ENCODE peak calls at places on chromosome 15, in six cellular contexts. K is fibroblast of the aortic adventitia, B is lower leg skin, C is HCT116, L is heart right ventricle, Y is OCI-LY7. A is an unnamed sample.

GRCh38 chr15:77969055-77969454 is 108.5 kb downstream of the TBC1D2B start:
- DNase-seq in K (no peak), B (peak; percentile 12), C (no peak), L (no peak), Y (no peak), A (no peak)

GRCh38 chr15:86183765-86184491 is 104.3 kb downstream of the AGBL1 start:
- DNase-seq in K (no peak), B (no peak), C (no peak), L (no peak), Y (no peak), A (no peak)

GRCh38 chr15:42914728-42915497 is 5.7 kb downstream of the TTBK2 start:
- DNase-seq in K (peak; percentile 7), B (no peak), C (no peak), L (no peak), Y (no peak), A (no peak)

GRCh38 chr15:59925123-59925522 is 79.0 kb upstream of the FOXB1 start:
- DNase-seq in K (no peak), B (no peak), C (no peak), L (no peak), Y (no peak), A (no peak)

GRCh38 chr15:74845208-74845568 is 2.2 kb upstream of the ULK3 start:
- DNase-seq in K (no peak), B (no peak), C (no peak), L (no peak), Y (no peak), A (no peak)

GRCh38 chr15:75809986-75810750 is 33.1 kb upstream of the UBE2Q2 start:
- DNase-seq in K (peak; percentile 48), B (no peak), C (peak; percentile 45), L (no peak), Y (peak; percentile 19), A (no peak)

GRCh38 chr15:74555192-74555591 is 14.2 kb downstream of the ARID3B start:
- DNase-seq in K (no peak), B (no peak), C (no peak), L (no peak), Y (no peak), A (no peak)

GRCh38 chr15:31387483-31388118 is 61.0 kb downstream of the KLF13 start:
- DNase-seq in K (no peak), B (peak; percentile 86), C (no peak), L (peak; percentile 74), Y (no peak), A (no peak)

GRCh38 chr15:40471105-40471777 is 457 bp downstream of the CHST14 start:
- DNase-seq in K (no peak), B (no peak), C (no peak), L (peak; percentile 43), Y (peak; percentile 25), A (no peak)

GRCh38 chr15:25241241-25241801 is 197.5 kb downstream of the UBE3A start:
- DNase-seq in K (no peak), B (peak; percentile 77), C (no peak), L (peak; percentile 1), Y (no peak), A (no peak)

GRCh38 chr15:101104186-101104585 is 147.7 kb downstream of the CHSY1 start:
- DNase-seq in K (no peak), B (no peak), C (no peak), L (no peak), Y (no peak), A (no peak)

GRCh38 chr15:97084650-97085049 is 754.1 kb downstream of the NR2F2 start:
- DNase-seq in K (no peak), B (no peak), C (no peak), L (no peak), Y (no peak), A (no peak)

GRCh38 chr15:48717458-48717857 is 71.9 kb upstream of the FBN1 start:
- DNase-seq in K (peak; percentile 72), B (no peak), C (no peak), L (no peak), Y (no peak), A (no peak)

GRCh38 chr15:81941479-81941878 is 104.3 kb downstream of the MEX3B start:
- DNase-seq in K (no peak), B (no peak), C (no peak), L (no peak), Y (no peak), A (no peak)

GRCh38 chr15:74406992-74407705 is 26.6 kb downstream of the SEMA7A start:
- DNase-seq in K (peak; percentile 85), B (no peak), C (no peak), L (no peak), Y (no peak), A (no peak)

GRCh38 chr15:101159096-101159935 is 92.5 kb downstream of the CHSY1 start:
- DNase-seq in K (no peak), B (no peak), C (no peak), L (no peak), Y (no peak), A (no peak)

GRCh38 chr15:98599911-98600685 is 48.2 kb upstream of the IGF1R start:
- DNase-seq in K (peak; percentile 76), B (no peak), C (no peak), L (peak; percentile 15), Y (peak; percentile 26), A (peak; percentile 8)

GRCh38 chr15:38520035-38520434 is 44.6 kb downstream of the RASGRP1 start:
- DNase-seq in K (no peak), B (no peak), C (no peak), L (no peak), Y (no peak), A (no peak)

GRCh38 chr15:25415707-25416106 is 23.1 kb downstream of the UBE3A start:
- DNase-seq in K (no peak), B (no peak), C (no peak), L (no peak), Y (no peak), A (no peak)

GRCh38 chr15:58900628-58901027 is 32.9 kb downstream of the SLTM start:
- DNase-seq in K (no peak), B (no peak), C (no peak), L (no peak), Y (no peak), A (no peak)

GRCh38 chr15:38021259-38021658 is 86.8 kb downstream of the TMCO5A start:
- DNase-seq in K (no peak), B (no peak), C (no peak), L (no peak), Y (peak; percentile 19), A (no peak)

GRCh38 chr15:94815110-94815726 is 583.9 kb downstream of the MCTP2 start:
- DNase-seq in K (no peak), B (no peak), C (no peak), L (no peak), Y (no peak), A (no peak)

GRCh38 chr15:26355671-26356070 is 417.2 kb downstream of the GABRB3 start:
- DNase-seq in K (no peak), B (no peak), C (no peak), L (no peak), Y (no peak), A (no peak)

GRCh38 chr15:63362196-63362595 is 19.4 kb downstream of the CA12 start:
- DNase-seq in K (peak; percentile 51), B (no peak), C (no peak), L (peak; percentile 51), Y (no peak), A (no peak)

GRCh38 chr15:35351059-35351458 is 194.9 kb downstream of the DPH6 start:
- DNase-seq in K (no peak), B (no peak), C (no peak), L (no peak), Y (no peak), A (no peak)

GRCh38 chr15:90334304-90334731 is 17.8 kb upstream of the ZNF774 start:
- DNase-seq in K (no peak), B (no peak), C (no peak), L (no peak), Y (no peak), A (no peak)

GRCh38 chr15:43513550-43513949 is 3.9 kb upstream of the MAP1A start:
- DNase-seq in K (no peak), B (no peak), C (no peak), L (no peak), Y (no peak), A (no peak)

GRCh38 chr15:79431636-79432344 is at the start of gene MINAR1:
- DNase-seq in K (peak; percentile 33), B (no peak), C (no peak), L (no peak), Y (no peak), A (no peak)

DNA sequence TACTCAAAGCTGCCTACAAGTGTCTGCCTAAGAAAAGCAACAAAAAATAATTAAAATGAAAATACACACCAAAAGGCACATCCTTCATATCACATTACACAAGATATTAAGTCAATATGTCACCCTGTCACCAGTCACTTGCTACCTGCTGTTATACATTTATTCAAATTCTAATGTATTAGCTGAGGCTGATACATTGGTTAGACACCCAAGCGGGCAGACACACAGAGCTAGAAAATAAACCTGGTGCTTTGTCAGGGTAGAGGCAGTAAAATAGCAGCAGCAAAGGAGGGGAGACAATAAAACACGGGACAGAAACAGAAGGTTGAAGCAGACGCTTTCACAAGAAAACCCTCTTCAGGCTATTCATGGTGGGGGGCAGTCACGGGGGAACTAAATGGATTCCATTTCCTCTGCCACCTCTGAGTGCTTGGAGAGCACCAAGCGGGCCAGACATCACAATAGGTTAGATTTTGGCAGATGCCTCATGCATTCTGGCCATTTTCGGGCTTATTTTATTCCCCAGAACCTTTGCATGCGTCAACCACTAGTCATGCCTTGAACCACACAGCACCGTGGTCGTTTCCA is 82.4 kb downstream of the RORA start:
- DNase-seq in K (no peak), B (no peak), C (no peak), L (no peak), Y (no peak), A (no peak)
- H3K4me3 ChIP-seq in K (no peak overlapping the region), B (no peak overlapping the region), C (no peak overlapping the region), L (no peak overlapping the region), Y (no peak overlapping the region), A (no peak overlapping the region)

DNA sequence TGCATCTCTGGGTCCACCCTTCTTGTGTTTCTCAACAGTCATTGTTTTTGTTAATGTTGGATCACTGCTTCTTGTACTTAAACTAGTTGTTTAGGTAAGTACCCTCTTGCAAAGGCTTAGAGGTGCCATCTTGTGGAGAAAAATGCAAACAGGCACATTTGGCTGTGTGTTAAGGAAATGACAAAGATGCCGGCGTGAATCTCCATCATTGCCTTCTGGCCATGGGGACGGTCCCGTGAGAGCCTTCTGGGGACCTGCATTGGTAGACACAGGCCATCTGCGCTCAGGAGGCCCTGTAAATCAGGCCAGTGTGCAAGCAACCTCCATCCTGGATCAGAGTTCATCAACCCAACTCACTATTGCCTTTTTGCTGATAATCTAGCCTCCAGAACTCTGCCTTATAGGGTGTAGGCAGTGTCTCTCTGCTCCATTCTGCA is 158.6 kb upstream of the NR2E3 start:
- DNase-seq in K (peak; percentile 88), B (no peak), C (peak; percentile 39), L (no peak), Y (peak; percentile 45), A (peak; percentile 46)
- TF ChIP-seq CTCF in K (peak; percentile 65), B (no peak), C (peak; percentile 49), L (peak; percentile 18), Y (peak; percentile 78), A (peak; percentile 59)

GRCh38 chr15:23570466-23570865 is 5.0 kb downstream of the MKRN3 start:
- DNase-seq in K (no peak), B (no peak), C (peak; percentile 8), L (no peak), Y (no peak), A (no peak)
- H3K4me3 ChIP-seq in K (no peak overlapping the region), B (no peak overlapping the region), C (no peak overlapping the region), L (no peak overlapping the region), Y (no peak overlapping the region), A (no peak overlapping the region)

DNA sequence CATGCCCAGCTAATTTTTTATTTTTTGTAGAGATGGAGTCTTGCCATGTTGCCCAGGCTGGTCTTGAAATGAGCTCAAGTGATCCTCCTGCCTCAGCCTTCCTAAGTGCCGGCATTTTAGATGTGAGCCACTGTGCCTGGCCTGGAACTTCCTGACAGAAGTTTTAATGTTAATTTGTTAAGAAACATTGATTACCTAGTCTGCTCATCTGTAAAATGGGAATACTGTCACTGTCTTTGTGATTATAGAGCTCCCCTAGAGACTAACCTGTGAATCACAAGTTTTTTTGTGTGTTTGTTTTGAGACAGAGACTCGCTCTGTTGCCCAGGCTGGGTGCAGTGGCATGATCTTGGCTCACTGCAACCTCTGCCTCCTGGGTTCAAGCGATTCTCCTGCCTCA is 4.3 kb upstream of the EIF3J start:
- DNase-seq in K (no peak), B (no peak), C (no peak), L (no peak), Y (peak; percentile 35), A (no peak)
- TF ChIP-seq CTCF in K (no peak), B (no peak), C (peak; percentile 19), L (no peak), Y (peak; percentile 67), A (peak; percentile 31)